ENCODE peak calls at places on chromosomes 11 and 22, in six cellular contexts. V is HL-60, X is HepG2, I is K562, Y is H1, A is GM12878. F is an unnamed sample.
A peak's percentile ranks its signal among the peaks of the same experiment; 100 is the strongest.

GRCh38 chr11:127521413-127521812 is 520.8 kb upstream of the KIRREL3 start:
- DNase-seq in X (no peak), I (no peak), V (no peak), A (no peak), Y (no peak), F (no peak)

GRCh38 chr11:123815116-123815515 is 9.0 kb upstream of the OR6M1 start:
- DNase-seq in V (no peak), A (no peak), Y (no peak), X (no peak), I (no peak), F (no peak)

GRCh38 chr11:45102810-45103621 is 43.4 kb upstream of the PRDM11 start:
- DNase-seq in X (peak; percentile 48), Y (peak; percentile 77), V (peak; percentile 66), A (peak; percentile 44), I (peak; percentile 85), F (peak; percentile 87)

GRCh38 chr11:36454991-36455611 is 55.0 kb downstream of the TRAF6 start:
- DNase-seq in V (no peak), I (no peak), A (no peak), X (no peak), Y (peak; percentile 55), F (no peak)

GRCh38 chr11:69166186-69167115 is 10.7 kb downstream of the SMIM38 start:
- DNase-seq in V (peak; percentile 13), I (peak; percentile 35), X (peak; percentile 50), Y (no peak), A (peak; percentile 75), F (peak; percentile 46)

GRCh38 chr11:134244593-134244992 is 8.6 kb downstream of the THYN1 start:
- DNase-seq in A (no peak), I (peak; percentile 38), X (peak; percentile 35), V (peak; percentile 23), Y (no peak), F (peak; percentile 59)

GRCh38 chr11:98835336-98835735 is 185.4 kb upstream of the CNTN5 start:
- DNase-seq in V (no peak), A (no peak), X (no peak), Y (no peak), I (no peak), F (no peak)

GRCh38 chr11:93988912-93989311 is 32.2 kb upstream of the HEPHL1 start:
- DNase-seq in I (no peak), V (no peak), Y (no peak), X (no peak), A (no peak), F (no peak)

GRCh38 chr22:39182478-39183030 is 30.1 kb upstream of the CBX7 start:
- DNase-seq in V (no peak), X (no peak), A (no peak), Y (no peak), I (no peak), F (no peak)

GRCh38 chr11:45058344-45058743 is 88.1 kb upstream of the PRDM11 start:
- DNase-seq in I (no peak), A (no peak), X (no peak), V (no peak), Y (no peak), F (no peak)

GRCh38 chr22:38940985-38941384 is 16.4 kb upstream of the APOBEC3A start:
- DNase-seq in A (no peak), I (no peak), V (no peak), Y (no peak), X (no peak), F (no peak)

GRCh38 chr11:44189986-44190882 is 94.8 kb downstream of the EXT2 start:
- DNase-seq in Y (no peak), I (no peak), A (no peak), X (no peak), V (no peak), F (no peak)

GRCh38 chr11:33751878-33752277 is 15.7 kb upstream of the CD59 start:
- DNase-seq in A (no peak), Y (no peak), X (no peak), I (no peak), V (no peak), F (no peak)

GRCh38 chr11:60625262-60625661 is 74.2 kb upstream of the MS4A8 start:
- DNase-seq in Y (no peak), A (no peak), X (peak; percentile 22), V (peak; percentile 21), I (no peak), F (peak; percentile 14)

GRCh38 chr11:130201026-130201425 is 41.4 kb downstream of the ST14 start:
- DNase-seq in A (no peak), V (no peak), Y (no peak), I (no peak), X (no peak), F (no peak)
- TF ChIP-seq GABPA in A (no peak), V (no peak), Y (no peak), I (no peak), X (no peak), F (no peak)

GRCh38 chr22:49847751-49848689 is 5.6 kb upstream of the ZBED4 start:
- DNase-seq in I (no peak), X (no peak), V (peak; percentile 68), A (no peak), Y (peak; percentile 61), F (peak; percentile 75)

GRCh38 chr22:49850959-49851815 is 2.5 kb upstream of the ZBED4 start:
- DNase-seq in X (no peak), I (no peak), A (no peak), Y (no peak), V (no peak), F (no peak)

GRCh38 chr22:49850021-49850911 is 3.4 kb upstream of the ZBED4 start:
- DNase-seq in X (no peak), Y (no peak), A (no peak), V (no peak), I (no peak), F (no peak)

GRCh38 chr22:49849161-49850020 is 4.3 kb upstream of the ZBED4 start:
- DNase-seq in V (no peak), Y (no peak), A (no peak), I (no peak), X (no peak), F (peak; percentile 54)

DNA sequence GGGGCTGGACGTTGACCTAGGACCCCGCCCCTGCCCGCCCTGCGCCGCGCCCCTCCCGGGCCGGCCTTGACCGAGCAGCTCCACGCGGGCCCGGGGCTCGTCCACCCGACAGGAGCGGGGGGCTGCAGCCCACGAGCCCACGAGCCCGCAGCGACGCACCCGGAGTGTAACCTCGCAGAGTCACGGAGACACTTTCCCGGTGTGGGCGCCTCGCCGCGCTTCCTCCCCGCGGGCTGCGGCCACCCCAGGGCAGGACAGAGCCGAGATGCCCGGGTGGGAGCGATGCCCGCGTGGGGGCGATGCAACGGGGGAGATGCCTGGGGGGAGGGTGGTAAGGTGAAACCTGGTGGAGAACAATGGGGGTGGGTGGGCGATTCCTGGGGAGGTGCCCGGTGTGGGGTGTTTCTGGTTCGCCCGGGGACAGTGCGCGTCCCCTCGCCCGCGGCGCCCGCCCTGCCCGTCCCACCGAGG is 4.9 kb upstream of the ZBED4 start:
- DNase-seq in X (no peak), Y (no peak), V (no peak), A (no peak), I (no peak), F (peak; percentile 62)
- TF ChIP-seq GABPA in X (no peak), Y (no peak), V (no peak), A (no peak), I (no peak), F (no peak)

DNA sequence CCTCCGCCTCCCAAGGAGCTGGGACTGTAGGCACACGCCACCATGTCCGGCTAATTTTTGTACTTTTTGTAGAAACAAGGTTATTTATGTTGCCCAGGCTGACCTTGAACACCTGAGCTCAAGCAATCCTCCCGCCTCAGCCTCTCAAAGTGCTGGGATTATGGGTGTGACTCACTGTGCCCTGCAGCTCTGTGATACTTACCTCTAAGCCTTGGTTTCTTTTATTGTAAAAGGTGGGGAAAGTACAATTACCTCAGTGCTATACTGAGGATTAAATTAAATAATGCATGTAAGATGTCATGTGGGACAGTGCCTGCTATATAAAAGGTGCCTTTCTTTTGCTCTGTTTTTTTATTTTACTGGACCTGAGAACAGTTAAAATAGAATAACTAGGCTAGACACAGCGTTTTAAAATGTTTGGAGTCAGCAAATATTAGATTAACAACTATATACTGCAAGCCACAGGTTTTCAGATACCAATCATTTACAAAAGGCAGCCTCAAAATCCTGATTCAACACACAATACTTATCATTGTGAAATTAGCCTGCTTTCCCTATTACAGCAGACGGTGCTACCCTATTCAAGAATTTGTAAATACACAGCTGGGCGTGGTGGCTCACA is 30.0 kb downstream of the PRR14L start:
- DNase-seq in V (no peak), I (no peak), A (no peak), Y (no peak), X (no peak), F (no peak)
- TF ChIP-seq GABPA in V (no peak), I (no peak), A (no peak), Y (no peak), X (no peak), F (no peak)

GRCh38 chr22:37430941-37431340 is 3.7 kb upstream of the ELFN2 start:
- DNase-seq in V (no peak), Y (no peak), A (no peak), X (no peak), I (no peak), F (no peak)

GRCh38 chr22:37432708-37433054 is 5.4 kb upstream of the ELFN2 start:
- DNase-seq in V (no peak), Y (no peak), A (no peak), X (no peak), I (no peak), F (no peak)

GRCh38 chr22:37433786-37434185 is 6.5 kb upstream of the ELFN2 start:
- DNase-seq in A (no peak), Y (no peak), I (no peak), V (no peak), X (no peak), F (no peak)

GRCh38 chr22:37431366-37431765 is 4.1 kb upstream of the ELFN2 start:
- DNase-seq in X (peak; percentile 8), A (no peak), I (no peak), Y (no peak), V (no peak), F (no peak)

GRCh38 chr22:37431811-37432707 is 4.8 kb upstream of the ELFN2 start:
- DNase-seq in I (no peak), A (no peak), X (peak; percentile 19), Y (no peak), V (no peak), F (no peak)
- TF ChIP-seq GABPA in I (no peak), A (no peak), X (no peak), Y (no peak), V (no peak), F (no peak)

GRCh38 chr11:118610220-118610772 is 2.9 kb downstream of the PHLDB1 start:
- DNase-seq in V (no peak), A (no peak), X (no peak), I (no peak), Y (peak; percentile 75), F (no peak)

GRCh38 chr11:118610773-118611432 is 3.5 kb downstream of the PHLDB1 start:
- DNase-seq in X (peak; percentile 34), A (no peak), I (peak; percentile 78), V (no peak), Y (peak; percentile 98), F (no peak)

GRCh38 chr11:118608268-118609214 is 1.1 kb downstream of the PHLDB1 start:
- DNase-seq in X (no peak), V (peak; percentile 56), Y (peak; percentile 75), I (peak; percentile 76), A (no peak), F (peak; percentile 74)

GRCh38 chr11:118607401-118608267 is at the start of gene PHLDB1:
- DNase-seq in I (peak; percentile 88), Y (peak; percentile 77), X (peak; percentile 45), V (no peak), A (no peak), F (peak; percentile 86)

GRCh38 chr11:118609380-118610219 is 2.2 kb downstream of the PHLDB1 start:
- DNase-seq in V (no peak), I (no peak), X (no peak), Y (peak; percentile 75), A (no peak), F (no peak)
- TF ChIP-seq GABPA in V (no peak), I (no peak), X (no peak), Y (no peak), A (no peak), F (no peak)

GRCh38 chr22:46010951-46011626 is 34.1 kb upstream of the WNT7B start:
- DNase-seq in I (no peak), A (no peak), V (no peak), Y (no peak), X (peak; percentile 74), F (no peak)
- TF ChIP-seq GABPA in I (no peak), A (no peak), V (no peak), Y (no peak), X (no peak), F (no peak)